ENCODE peak calls at places on chromosome X, in nine cellular contexts. One of them, this sample, is unnamed.

GRCh38 chrX:71128915-71129765 is 10.7 kb downstream of the MED12 start:
- DNase-seq in body of pancreas: peak
- DNase-seq in epithelial cell of proximal tubule: no peak
- DNase-seq in AG09309: no peak
- DNase-seq in PC-3: peak
- DNase-seq in uterus: peak
- DNase-seq in lower leg skin: peak
- DNase-seq in AG09319: no peak
- DNase-seq in fibroblast of mammary gland: peak
- DNase-seq in this sample: peak

GRCh38 chrX:41076742-41077141 is 8.5 kb upstream of the USP9X start:
- DNase-seq in uterus: no peak
- DNase-seq in AG09319: no peak
- DNase-seq in lower leg skin: no peak
- DNase-seq in AG09309: no peak
- DNase-seq in fibroblast of mammary gland: no peak
- DNase-seq in epithelial cell of proximal tubule: no peak
- DNase-seq in body of pancreas: no peak
- DNase-seq in PC-3: no peak
- DNase-seq in this sample: no peak

GRCh38 chrX:129577473-129577872 is 37.4 kb downstream of the OCRL start:
- DNase-seq in fibroblast of mammary gland: peak
- DNase-seq in AG09319: peak
- DNase-seq in PC-3: peak
- DNase-seq in lower leg skin: no peak
- DNase-seq in AG09309: peak
- DNase-seq in epithelial cell of proximal tubule: no peak
- DNase-seq in uterus: no peak
- DNase-seq in body of pancreas: no peak
- DNase-seq in this sample: no peak

GRCh38 chrX:103051260-103051789 is 12.6 kb downstream of the BEX1 start:
- DNase-seq in body of pancreas: no peak
- DNase-seq in epithelial cell of proximal tubule: no peak
- DNase-seq in lower leg skin: no peak
- DNase-seq in fibroblast of mammary gland: no peak
- DNase-seq in AG09319: no peak
- DNase-seq in uterus: no peak
- DNase-seq in AG09309: no peak
- DNase-seq in PC-3: no peak
- DNase-seq in this sample: no peak

GRCh38 chrX:77502951-77503525 is 55.8 kb downstream of the FGF16 start:
- DNase-seq in fibroblast of mammary gland: no peak
- DNase-seq in lower leg skin: no peak
- DNase-seq in body of pancreas: no peak
- DNase-seq in epithelial cell of proximal tubule: no peak
- DNase-seq in uterus: no peak
- DNase-seq in AG09309: no peak
- DNase-seq in PC-3: no peak
- DNase-seq in AG09319: no peak
- DNase-seq in this sample: no peak

GRCh38 chrX:102018208-102018607 is 86.4 kb upstream of the ZMAT1 start:
- DNase-seq in uterus: no peak
- DNase-seq in body of pancreas: no peak
- DNase-seq in AG09319: no peak
- DNase-seq in AG09309: no peak
- DNase-seq in lower leg skin: no peak
- DNase-seq in epithelial cell of proximal tubule: no peak
- DNase-seq in fibroblast of mammary gland: no peak
- DNase-seq in PC-3: no peak
- DNase-seq in this sample: no peak

GRCh38 chrX:120147537-120147936 is 10.9 kb upstream of the RHOXF2 start:
- DNase-seq in AG09319: no peak
- DNase-seq in lower leg skin: no peak
- DNase-seq in fibroblast of mammary gland: no peak
- DNase-seq in uterus: no peak
- DNase-seq in PC-3: no peak
- DNase-seq in AG09309: no peak
- DNase-seq in epithelial cell of proximal tubule: no peak
- DNase-seq in body of pancreas: no peak
- DNase-seq in this sample: no peak

GRCh38 chrX:148133099-148133725 is 152.1 kb downstream of the FMR1NB start:
- DNase-seq in PC-3: no peak
- DNase-seq in lower leg skin: no peak
- DNase-seq in epithelial cell of proximal tubule: no peak
- DNase-seq in AG09319: no peak
- DNase-seq in fibroblast of mammary gland: no peak
- DNase-seq in AG09309: no peak
- DNase-seq in body of pancreas: no peak
- DNase-seq in uterus: no peak
- DNase-seq in this sample: no peak

GRCh38 chrX:103396186-103396585 is 19.8 kb downstream of the BEX3 start:
- DNase-seq in epithelial cell of proximal tubule: no peak
- DNase-seq in lower leg skin: no peak
- DNase-seq in PC-3: no peak
- DNase-seq in AG09309: peak
- DNase-seq in uterus: no peak
- DNase-seq in AG09319: no peak
- DNase-seq in fibroblast of mammary gland: peak
- DNase-seq in body of pancreas: no peak
- DNase-seq in this sample: no peak

GRCh38 chrX:11423362-11423818 is 130.2 kb downstream of the AMELX start:
- DNase-seq in AG09319: peak
- DNase-seq in uterus: no peak
- DNase-seq in PC-3: peak
- DNase-seq in AG09309: no peak
- DNase-seq in body of pancreas: no peak
- DNase-seq in epithelial cell of proximal tubule: no peak
- DNase-seq in lower leg skin: no peak
- DNase-seq in fibroblast of mammary gland: peak
- DNase-seq in this sample: no peak

GRCh38 chrX:72430405-72430968 is 124.8 kb upstream of the CITED1 start:
- DNase-seq in epithelial cell of proximal tubule: no peak
- DNase-seq in uterus: no peak
- DNase-seq in PC-3: peak
- DNase-seq in body of pancreas: no peak
- DNase-seq in fibroblast of mammary gland: no peak
- DNase-seq in lower leg skin: no peak
- DNase-seq in AG09319: no peak
- DNase-seq in AG09309: no peak
- DNase-seq in this sample: no peak

GRCh38 chrX:41887691-41888090 is 35.7 kb downstream of the CASK start:
- DNase-seq in uterus: no peak
- DNase-seq in epithelial cell of proximal tubule: no peak
- DNase-seq in AG09309: no peak
- DNase-seq in AG09319: no peak
- DNase-seq in PC-3: no peak
- DNase-seq in body of pancreas: no peak
- DNase-seq in lower leg skin: no peak
- DNase-seq in fibroblast of mammary gland: no peak
- DNase-seq in this sample: no peak

GRCh38 chrX:153928846-153929245 is 2.8 kb upstream of the ARHGAP4 start:
- DNase-seq in lower leg skin: no peak
- DNase-seq in AG09309: no peak
- DNase-seq in AG09319: no peak
- DNase-seq in epithelial cell of proximal tubule: no peak
- DNase-seq in fibroblast of mammary gland: no peak
- DNase-seq in body of pancreas: no peak
- DNase-seq in PC-3: no peak
- DNase-seq in uterus: no peak
- DNase-seq in this sample: no peak

GRCh38 chrX:69107231-69107739 is 58.0 kb downstream of the PJA1 start:
- DNase-seq in body of pancreas: peak
- DNase-seq in uterus: peak
- DNase-seq in fibroblast of mammary gland: no peak
- DNase-seq in AG09309: no peak
- DNase-seq in AG09319: no peak
- DNase-seq in PC-3: peak
- DNase-seq in lower leg skin: no peak
- DNase-seq in epithelial cell of proximal tubule: no peak
- DNase-seq in this sample: peak

GRCh38 chrX:75038925-75039324 is 113.7 kb upstream of the NEXMIF start:
- DNase-seq in PC-3: peak
- DNase-seq in fibroblast of mammary gland: peak
- DNase-seq in epithelial cell of proximal tubule: no peak
- DNase-seq in AG09319: no peak
- DNase-seq in AG09309: peak
- DNase-seq in lower leg skin: no peak
- DNase-seq in uterus: no peak
- DNase-seq in body of pancreas: no peak
- DNase-seq in this sample: no peak

GRCh38 chrX:155086202-155086840 is 15.0 kb downstream of the BRCC3 start:
- DNase-seq in AG09309: no peak
- DNase-seq in PC-3: peak
- DNase-seq in body of pancreas: peak
- DNase-seq in lower leg skin: no peak
- DNase-seq in epithelial cell of proximal tubule: no peak
- DNase-seq in uterus: no peak
- DNase-seq in fibroblast of mammary gland: peak
- DNase-seq in AG09319: no peak
- DNase-seq in this sample: no peak

GRCh38 chrX:150482537-150483217 is 85.7 kb upstream of the MTM1 start:
- DNase-seq in AG09319: no peak
- DNase-seq in AG09309: peak
- DNase-seq in epithelial cell of proximal tubule: peak
- DNase-seq in PC-3: peak
- DNase-seq in fibroblast of mammary gland: peak
- DNase-seq in body of pancreas: peak
- DNase-seq in lower leg skin: no peak
- DNase-seq in uterus: no peak
- DNase-seq in this sample: no peak

GRCh38 chrX:47748576-47748975 is 88.1 kb upstream of the ZNF81 start:
- DNase-seq in AG09319: no peak
- DNase-seq in PC-3: no peak
- DNase-seq in uterus: no peak
- DNase-seq in lower leg skin: no peak
- DNase-seq in AG09309: no peak
- DNase-seq in body of pancreas: no peak
- DNase-seq in epithelial cell of proximal tubule: no peak
- DNase-seq in fibroblast of mammary gland: peak
- DNase-seq in this sample: no peak

GRCh38 chrX:132034648-132035047 is 11.5 kb downstream of the STK26 start:
- DNase-seq in fibroblast of mammary gland: no peak
- DNase-seq in body of pancreas: no peak
- DNase-seq in AG09309: no peak
- DNase-seq in lower leg skin: no peak
- DNase-seq in PC-3: no peak
- DNase-seq in AG09319: no peak
- DNase-seq in epithelial cell of proximal tubule: no peak
- DNase-seq in uterus: no peak
- DNase-seq in this sample: no peak

GRCh38 chrX:32116047-32116446 is 1044.2 kb upstream of the FTHL17 start:
- DNase-seq in fibroblast of mammary gland: no peak
- DNase-seq in PC-3: no peak
- DNase-seq in AG09319: no peak
- DNase-seq in body of pancreas: no peak
- DNase-seq in AG09309: no peak
- DNase-seq in lower leg skin: no peak
- DNase-seq in epithelial cell of proximal tubule: no peak
- DNase-seq in uterus: no peak
- DNase-seq in this sample: no peak

DNA sequence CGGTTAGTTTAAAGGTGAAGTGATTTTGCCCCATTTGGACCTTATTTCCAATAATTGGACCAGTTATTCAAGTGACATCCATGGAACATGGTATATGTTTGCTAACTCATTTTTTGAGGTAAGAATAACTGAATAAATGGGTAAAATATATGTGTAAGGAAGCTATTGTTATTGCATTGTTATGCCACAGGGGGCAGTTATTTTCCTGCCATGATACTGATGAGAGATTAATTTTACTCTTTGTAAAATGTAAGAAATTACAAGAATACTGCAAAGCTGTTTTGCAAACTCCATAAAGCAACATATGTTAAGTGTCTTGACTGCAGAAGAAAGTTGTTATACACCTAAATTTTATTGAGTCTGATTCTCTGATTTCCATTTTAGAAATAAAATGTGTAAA is 114.0 kb downstream of the IL1RAPL1 start:
- DNase-seq in AG09309: no peak
- DNase-seq in fibroblast of mammary gland: no peak
- DNase-seq in AG09319: no peak
- DNase-seq in lower leg skin: no peak
- DNase-seq in epithelial cell of proximal tubule: no peak
- DNase-seq in uterus: no peak
- DNase-seq in body of pancreas: no peak
- DNase-seq in PC-3: no peak
- DNase-seq in this sample: no peak
- TF ChIP-seq CTCF in AG09309: no peak
- TF ChIP-seq CTCF in fibroblast of mammary gland: peak
- TF ChIP-seq CTCF in AG09319: no peak
- TF ChIP-seq CTCF in lower leg skin: no peak
- TF ChIP-seq CTCF in epithelial cell of proximal tubule: peak
- TF ChIP-seq CTCF in uterus: no peak
- TF ChIP-seq CTCF in body of pancreas: no peak
- TF ChIP-seq CTCF in PC-3: peak
- TF ChIP-seq CTCF in this sample: peak

GRCh38 chrX:137428777-137429564 is 137.0 kb upstream of the ZIC3 start:
- DNase-seq in AG09319: no peak
- DNase-seq in lower leg skin: no peak
- DNase-seq in AG09309: no peak
- DNase-seq in epithelial cell of proximal tubule: no peak
- DNase-seq in body of pancreas: no peak
- DNase-seq in PC-3: no peak
- DNase-seq in uterus: no peak
- DNase-seq in fibroblast of mammary gland: no peak
- DNase-seq in this sample: no peak
- TF ChIP-seq CTCF in AG09319: no peak
- TF ChIP-seq CTCF in lower leg skin: no peak
- TF ChIP-seq CTCF in AG09309: no peak
- TF ChIP-seq CTCF in epithelial cell of proximal tubule: no peak
- TF ChIP-seq CTCF in body of pancreas: no peak
- TF ChIP-seq CTCF in PC-3: no peak
- TF ChIP-seq CTCF in uterus: no peak
- TF ChIP-seq CTCF in fibroblast of mammary gland: no peak
- TF ChIP-seq CTCF in this sample: peak

GRCh38 chrX:80879143-80879542 is 69.5 kb upstream of the BRWD3 start:
- DNase-seq in AG09309: no peak
- DNase-seq in fibroblast of mammary gland: no peak
- DNase-seq in PC-3: peak
- DNase-seq in AG09319: no peak
- DNase-seq in epithelial cell of proximal tubule: no peak
- DNase-seq in uterus: no peak
- DNase-seq in lower leg skin: no peak
- DNase-seq in body of pancreas: peak
- DNase-seq in this sample: no peak

GRCh38 chrX:80879916-80880315 is 70.2 kb upstream of the BRWD3 start:
- DNase-seq in uterus: no peak
- DNase-seq in lower leg skin: no peak
- DNase-seq in AG09309: peak
- DNase-seq in PC-3: peak
- DNase-seq in body of pancreas: no peak
- DNase-seq in epithelial cell of proximal tubule: no peak
- DNase-seq in fibroblast of mammary gland: no peak
- DNase-seq in AG09319: no peak
- DNase-seq in this sample: no peak

GRCh38 chrX:80876877-80877276 is 67.2 kb upstream of the BRWD3 start:
- DNase-seq in body of pancreas: no peak
- DNase-seq in AG09319: no peak
- DNase-seq in fibroblast of mammary gland: peak
- DNase-seq in AG09309: peak
- DNase-seq in lower leg skin: no peak
- DNase-seq in epithelial cell of proximal tubule: no peak
- DNase-seq in PC-3: peak
- DNase-seq in uterus: no peak
- DNase-seq in this sample: no peak
- TF ChIP-seq CTCF in body of pancreas: peak
- TF ChIP-seq CTCF in AG09319: peak
- TF ChIP-seq CTCF in fibroblast of mammary gland: peak
- TF ChIP-seq CTCF in AG09309: peak
- TF ChIP-seq CTCF in lower leg skin: no peak
- TF ChIP-seq CTCF in epithelial cell of proximal tubule: no peak
- TF ChIP-seq CTCF in PC-3: peak
- TF ChIP-seq CTCF in uterus: peak
- TF ChIP-seq CTCF in this sample: peak

GRCh38 chrX:44945736-44946135 is 72.7 kb downstream of the KDM6A start:
- DNase-seq in AG09319: no peak
- DNase-seq in PC-3: peak
- DNase-seq in AG09309: no peak
- DNase-seq in epithelial cell of proximal tubule: no peak
- DNase-seq in body of pancreas: no peak
- DNase-seq in fibroblast of mammary gland: no peak
- DNase-seq in uterus: no peak
- DNase-seq in lower leg skin: no peak
- DNase-seq in this sample: no peak
- TF ChIP-seq CTCF in AG09319: no peak
- TF ChIP-seq CTCF in PC-3: peak
- TF ChIP-seq CTCF in AG09309: peak
- TF ChIP-seq CTCF in epithelial cell of proximal tubule: peak
- TF ChIP-seq CTCF in body of pancreas: no peak
- TF ChIP-seq CTCF in fibroblast of mammary gland: peak
- TF ChIP-seq CTCF in uterus: no peak
- TF ChIP-seq CTCF in lower leg skin: no peak
- TF ChIP-seq CTCF in this sample: no peak

This sample was measured in progenitor cell of endocrine pancreas.